ENCODE peak calls at places on chromosomes 12 and 14, in four cellular contexts. One of them, this sample, is unnamed.

GRCh38 chr12:113470871-113471618 is 626 bp downstream of the LHX5 start:
- DNase-seq in hepatocyte: no peak
- DNase-seq in fibroblast of mammary gland: no peak
- DNase-seq in choroid plexus epithelial cell: no peak
- DNase-seq in this sample: no peak

GRCh38 chr12:128817115-128818015 is 6.4 kb downstream of the SLC15A4 start:
- DNase-seq in choroid plexus epithelial cell: peak; percentile 80
- DNase-seq in hepatocyte: peak; percentile 40
- DNase-seq in fibroblast of mammary gland: peak; percentile 82
- DNase-seq in this sample: no peak

GRCh38 chr12:51090705-51091229 is 7.4 kb upstream of the CSRNP2 start:
- DNase-seq in choroid plexus epithelial cell: no peak
- DNase-seq in hepatocyte: no peak
- DNase-seq in fibroblast of mammary gland: no peak
- DNase-seq in this sample: no peak

GRCh38 chr12:9646794-9647622 is 22.5 kb upstream of the CLEC2D start:
- DNase-seq in choroid plexus epithelial cell: peak; percentile 48
- DNase-seq in hepatocyte: peak; percentile 30
- DNase-seq in fibroblast of mammary gland: peak; percentile 19
- DNase-seq in this sample: peak; percentile 25

GRCh38 chr12:15726757-15727112 is 62.5 kb downstream of the EPS8 start:
- DNase-seq in hepatocyte: no peak
- DNase-seq in choroid plexus epithelial cell: no peak
- DNase-seq in fibroblast of mammary gland: no peak
- DNase-seq in this sample: no peak

GRCh38 chr12:50387972-50388478 is 8.4 kb downstream of the FAM186A start:
- DNase-seq in fibroblast of mammary gland: no peak
- DNase-seq in choroid plexus epithelial cell: no peak
- DNase-seq in hepatocyte: no peak
- DNase-seq in this sample: peak; percentile 21

GRCh38 chr12:95764848-95765247 is 25.7 kb downstream of the NTN4 start:
- DNase-seq in choroid plexus epithelial cell: peak; percentile 24
- DNase-seq in hepatocyte: no peak
- DNase-seq in fibroblast of mammary gland: no peak
- DNase-seq in this sample: no peak

GRCh38 chr14:21525571-21525970 is 575 bp downstream of the SALL2 start:
- DNase-seq in fibroblast of mammary gland: peak; percentile 25
- DNase-seq in choroid plexus epithelial cell: peak; percentile 45
- DNase-seq in hepatocyte: peak; percentile 52
- DNase-seq in this sample: peak; percentile 37

GRCh38 chr12:12720637-12721250 is 3.6 kb downstream of the CDKN1B start:
- DNase-seq in choroid plexus epithelial cell: no peak
- DNase-seq in fibroblast of mammary gland: no peak
- DNase-seq in hepatocyte: no peak
- DNase-seq in this sample: no peak

GRCh38 chr14:59278111-59278510 is 89.6 kb downstream of the DAAM1 start:
- DNase-seq in fibroblast of mammary gland: peak; percentile 95
- DNase-seq in hepatocyte: peak; percentile 48
- DNase-seq in choroid plexus epithelial cell: peak; percentile 96
- DNase-seq in this sample: peak; percentile 85

GRCh38 chr12:68001486-68002466 is 12.5 kb downstream of the IFNG-AS1 start:
- DNase-seq in fibroblast of mammary gland: peak; percentile 40
- DNase-seq in hepatocyte: peak; percentile 23
- DNase-seq in choroid plexus epithelial cell: peak; percentile 53
- DNase-seq in this sample: peak; percentile 72

GRCh38 chr12:66776974-66777373 is 98.1 kb upstream of the GRIP1 start:
- DNase-seq in hepatocyte: no peak
- DNase-seq in fibroblast of mammary gland: no peak
- DNase-seq in choroid plexus epithelial cell: no peak
- DNase-seq in this sample: no peak

GRCh38 chr14:22450266-22450665 is 138.8 kb downstream of the DAD1 start:
- DNase-seq in hepatocyte: no peak
- DNase-seq in fibroblast of mammary gland: no peak
- DNase-seq in choroid plexus epithelial cell: no peak
- DNase-seq in this sample: no peak

GRCh38 chr14:31084385-31084784 is 58.2 kb upstream of the STRN3 start:
- DNase-seq in hepatocyte: no peak
- DNase-seq in choroid plexus epithelial cell: no peak
- DNase-seq in fibroblast of mammary gland: no peak
- DNase-seq in this sample: no peak

GRCh38 chr12:67592228-67593011 is 56.1 kb upstream of the DYRK2 start:
- DNase-seq in choroid plexus epithelial cell: peak; percentile 73
- DNase-seq in hepatocyte: peak; percentile 30
- DNase-seq in fibroblast of mammary gland: peak; percentile 80
- DNase-seq in this sample: peak; percentile 76

GRCh38 chr12:89514751-89515150 is 9.8 kb downstream of the GALNT4 start:
- DNase-seq in choroid plexus epithelial cell: no peak
- DNase-seq in fibroblast of mammary gland: no peak
- DNase-seq in hepatocyte: no peak
- DNase-seq in this sample: no peak

GRCh38 chr14:53032161-53032803 is 81.4 kb upstream of the FERMT2 start:
- DNase-seq in fibroblast of mammary gland: peak; percentile 86
- DNase-seq in hepatocyte: no peak
- DNase-seq in choroid plexus epithelial cell: peak; percentile 83
- DNase-seq in this sample: peak; percentile 91

GRCh38 chr14:94514351-94514750 is 5.1 kb upstream of the SERPINA12 start:
- DNase-seq in fibroblast of mammary gland: no peak
- DNase-seq in hepatocyte: no peak
- DNase-seq in choroid plexus epithelial cell: no peak
- DNase-seq in this sample: no peak

GRCh38 chr12:2891240-2892053 is 756 bp downstream of the TULP3 start:
- DNase-seq in choroid plexus epithelial cell: peak; percentile 62
- DNase-seq in hepatocyte: peak; percentile 73
- DNase-seq in fibroblast of mammary gland: peak; percentile 79
- DNase-seq in this sample: peak; percentile 76

GRCh38 chr12:7303230-7303629 is 642 bp upstream of the ACSM4 start:
- DNase-seq in fibroblast of mammary gland: peak; percentile 55
- DNase-seq in choroid plexus epithelial cell: peak; percentile 7
- DNase-seq in hepatocyte: no peak
- DNase-seq in this sample: no peak

GRCh38 chr14:65357091-65357490 is 55.4 kb upstream of the FUT8 start:
- DNase-seq in fibroblast of mammary gland: no peak
- DNase-seq in choroid plexus epithelial cell: no peak
- DNase-seq in hepatocyte: no peak
- DNase-seq in this sample: no peak

GRCh38 chr12:111532741-111533140 is 66.4 kb downstream of the ATXN2 start:
- DNase-seq in choroid plexus epithelial cell: peak; percentile 13
- DNase-seq in hepatocyte: no peak
- DNase-seq in fibroblast of mammary gland: no peak
- DNase-seq in this sample: peak; percentile 36

GRCh38 chr12:58963844-58964243 is 43.5 kb upstream of the LRIG3 start:
- DNase-seq in fibroblast of mammary gland: no peak
- DNase-seq in hepatocyte: no peak
- DNase-seq in choroid plexus epithelial cell: no peak
- DNase-seq in this sample: no peak

GRCh38 chr14:63512861-63513260 is 30.3 kb downstream of the PPP2R5E start:
- DNase-seq in fibroblast of mammary gland: no peak
- DNase-seq in hepatocyte: no peak
- DNase-seq in choroid plexus epithelial cell: no peak
- DNase-seq in this sample: no peak

GRCh38 chr14:59254911-59255545 is 66.6 kb downstream of the DAAM1 start:
- DNase-seq in hepatocyte: no peak
- DNase-seq in choroid plexus epithelial cell: peak; percentile 66
- DNase-seq in fibroblast of mammary gland: peak; percentile 50
- DNase-seq in this sample: peak; percentile 80

GRCh38 chr14:51396222-51396815 is 156.3 kb downstream of the TMX1 start:
- DNase-seq in fibroblast of mammary gland: peak; percentile 98
- DNase-seq in hepatocyte: no peak
- DNase-seq in choroid plexus epithelial cell: peak; percentile 97
- DNase-seq in this sample: peak; percentile 76
- H3K4me3 ChIP-seq in fibroblast of mammary gland: no peak overlapping the region
- H3K4me3 ChIP-seq in hepatocyte: no peak overlapping the region
- H3K4me3 ChIP-seq in choroid plexus epithelial cell: no peak overlapping the region
- H3K4me3 ChIP-seq in this sample: peak overlapping the region; percentile 23

GRCh38 chr12:46368138-46368537 is 4.4 kb downstream of the SLC38A2 start:
- DNase-seq in hepatocyte: no peak
- DNase-seq in choroid plexus epithelial cell: peak; percentile 37
- DNase-seq in fibroblast of mammary gland: no peak
- DNase-seq in this sample: peak; percentile 51
- H3K4me3 ChIP-seq in hepatocyte: peak overlapping the region; percentile 97
- H3K4me3 ChIP-seq in choroid plexus epithelial cell: peak overlapping the region; percentile 69
- H3K4me3 ChIP-seq in fibroblast of mammary gland: peak overlapping the region; percentile 98
- H3K4me3 ChIP-seq in this sample: peak overlapping the region; percentile 97

DNA sequence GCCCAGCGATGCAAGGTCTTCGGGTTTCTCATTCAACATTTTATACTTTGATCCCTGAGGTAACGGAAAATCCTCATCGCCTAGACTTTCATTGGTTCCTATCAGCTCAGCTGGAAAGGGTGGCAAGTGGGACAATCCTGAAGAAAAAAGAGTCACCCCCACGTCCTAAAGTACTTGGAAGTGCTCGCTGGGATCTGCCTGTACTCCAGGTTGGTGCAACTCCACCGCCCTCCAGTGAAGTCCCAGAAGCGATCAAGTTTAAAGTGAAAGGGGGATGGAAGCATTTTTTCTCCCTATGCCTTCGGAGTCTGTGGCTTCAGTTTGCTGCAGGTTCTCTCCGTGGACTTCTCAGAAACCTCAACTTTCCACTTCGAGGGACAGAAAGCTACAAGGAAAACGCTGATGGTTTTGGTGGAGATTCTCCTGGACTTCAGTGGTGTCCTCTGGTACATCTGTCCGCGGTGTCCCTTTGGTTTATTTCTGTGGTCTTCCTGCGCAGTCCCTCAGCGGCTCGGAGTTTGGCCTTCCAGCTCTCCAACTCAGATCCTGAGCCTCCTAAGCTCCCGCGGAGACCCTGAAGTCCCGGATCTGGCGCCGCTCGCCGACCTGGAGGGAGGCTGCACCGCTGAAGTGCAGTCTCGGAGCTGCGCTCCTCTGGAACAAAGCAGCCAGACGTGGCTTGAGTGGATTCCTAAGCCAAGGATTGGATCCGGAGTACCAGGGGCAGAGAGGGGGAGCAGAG is 1.7 kb upstream of the LRFN5 start:
- DNase-seq in choroid plexus epithelial cell: peak; percentile 87
- DNase-seq in hepatocyte: peak; percentile 87
- DNase-seq in fibroblast of mammary gland: peak; percentile 83
- DNase-seq in this sample: peak; percentile 70
- H3K4me3 ChIP-seq in choroid plexus epithelial cell: peak overlapping the region; percentile 70
- H3K4me3 ChIP-seq in hepatocyte: peak overlapping the region; percentile 93
- H3K4me3 ChIP-seq in fibroblast of mammary gland: peak overlapping the region; percentile 78
- H3K4me3 ChIP-seq in this sample: peak overlapping the region; percentile 85

GRCh38 chr12:61513499-61513898 is 746.7 kb upstream of the USP15 start:
- DNase-seq in hepatocyte: no peak
- DNase-seq in fibroblast of mammary gland: no peak
- DNase-seq in choroid plexus epithelial cell: no peak
- DNase-seq in this sample: no peak
- H3K4me3 ChIP-seq in hepatocyte: no peak overlapping the region
- H3K4me3 ChIP-seq in fibroblast of mammary gland: no peak overlapping the region
- H3K4me3 ChIP-seq in choroid plexus epithelial cell: no peak overlapping the region
- H3K4me3 ChIP-seq in this sample: no peak overlapping the region

GRCh38 chr14:91729756-91730155 is 2.1 kb downstream of the CATSPERB start:
- DNase-seq in hepatocyte: no peak
- DNase-seq in choroid plexus epithelial cell: no peak
- DNase-seq in fibroblast of mammary gland: peak; percentile 59
- DNase-seq in this sample: no peak

GRCh38 chr14:91728616-91729183 is 3.2 kb downstream of the CATSPERB start:
- DNase-seq in hepatocyte: no peak
- DNase-seq in fibroblast of mammary gland: peak; percentile 72
- DNase-seq in choroid plexus epithelial cell: no peak
- DNase-seq in this sample: no peak

GRCh38 chr14:91722386-91722785 is 9.5 kb downstream of the CATSPERB start:
- DNase-seq in choroid plexus epithelial cell: no peak
- DNase-seq in hepatocyte: no peak
- DNase-seq in fibroblast of mammary gland: peak; percentile 38
- DNase-seq in this sample: no peak

GRCh38 chr14:91731018-91731417 is 868 bp downstream of the CATSPERB start:
- DNase-seq in hepatocyte: no peak
- DNase-seq in choroid plexus epithelial cell: no peak
- DNase-seq in fibroblast of mammary gland: no peak
- DNase-seq in this sample: no peak

GRCh38 chr14:91727121-91727520 is 4.8 kb downstream of the CATSPERB start:
- DNase-seq in hepatocyte: no peak
- DNase-seq in fibroblast of mammary gland: peak; percentile 86
- DNase-seq in choroid plexus epithelial cell: no peak
- DNase-seq in this sample: no peak
- H3K4me3 ChIP-seq in hepatocyte: no peak overlapping the region
- H3K4me3 ChIP-seq in fibroblast of mammary gland: no peak overlapping the region
- H3K4me3 ChIP-seq in choroid plexus epithelial cell: no peak overlapping the region
- H3K4me3 ChIP-seq in this sample: peak overlapping the region; percentile 35

DNA sequence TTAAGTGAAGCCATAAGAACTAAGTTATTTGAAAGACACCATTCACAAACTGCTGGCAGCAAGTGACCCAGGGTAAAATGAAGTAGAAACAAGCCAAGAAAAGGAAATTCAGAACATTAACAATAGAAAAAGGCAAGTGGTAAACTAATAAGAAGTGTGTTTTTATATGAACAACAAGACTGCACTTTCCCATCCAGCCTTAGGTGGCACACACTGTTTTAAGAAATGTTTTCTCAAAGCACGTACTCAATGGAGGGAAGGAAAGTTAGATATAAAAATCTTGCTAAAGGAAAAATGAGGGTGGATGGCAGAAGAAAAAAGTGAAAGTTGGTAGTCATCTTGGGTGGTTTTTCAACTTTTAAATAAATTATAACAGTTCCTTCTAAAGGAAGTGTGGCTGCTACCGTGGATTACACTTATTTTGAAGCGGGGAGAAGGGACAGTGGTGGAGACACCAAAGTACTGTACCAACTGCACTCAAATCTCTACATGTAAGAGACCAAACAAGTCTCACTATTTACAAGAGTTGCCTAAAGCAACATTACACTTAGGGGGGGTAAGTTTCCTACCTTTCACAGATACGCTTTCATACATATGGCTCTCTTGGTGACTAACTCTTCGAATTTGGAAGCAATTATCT is 58.8 kb downstream of the SEL1L start:
- DNase-seq in choroid plexus epithelial cell: no peak
- DNase-seq in hepatocyte: no peak
- DNase-seq in fibroblast of mammary gland: no peak
- DNase-seq in this sample: no peak
- H3K4me3 ChIP-seq in choroid plexus epithelial cell: no peak overlapping the region
- H3K4me3 ChIP-seq in hepatocyte: no peak overlapping the region
- H3K4me3 ChIP-seq in fibroblast of mammary gland: no peak overlapping the region
- H3K4me3 ChIP-seq in this sample: no peak overlapping the region

DNA sequence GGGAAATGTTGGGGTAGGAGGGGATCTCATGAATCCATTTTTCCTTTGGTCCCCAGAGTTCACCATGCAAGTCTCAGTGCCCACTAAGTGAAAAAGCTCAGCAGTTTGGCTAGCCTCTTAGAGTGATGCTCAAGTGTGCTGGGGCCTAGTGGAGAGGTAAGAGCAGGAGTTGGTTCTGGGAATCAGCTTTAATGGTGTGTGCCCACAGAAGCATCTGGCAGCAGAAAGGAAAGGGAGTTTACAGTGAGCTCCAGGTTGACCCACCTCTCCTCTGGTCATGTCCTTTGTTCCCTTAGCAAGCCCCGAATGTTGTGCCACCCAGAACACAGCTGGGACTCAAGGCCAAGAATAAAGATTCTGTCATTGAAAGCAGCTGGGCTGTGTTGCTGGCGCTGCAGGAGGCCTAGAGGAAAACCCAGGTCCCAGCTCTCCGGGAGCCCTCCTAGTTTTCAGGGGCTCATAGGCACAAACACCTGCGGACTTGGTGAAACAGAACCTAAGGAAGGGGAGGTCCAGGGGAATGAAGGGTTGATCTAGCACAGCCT is 320.8 kb downstream of the ZFP36L1 start:
- DNase-seq in fibroblast of mammary gland: no peak
- DNase-seq in hepatocyte: no peak
- DNase-seq in choroid plexus epithelial cell: no peak
- DNase-seq in this sample: no peak
- H3K4me3 ChIP-seq in fibroblast of mammary gland: no peak overlapping the region
- H3K4me3 ChIP-seq in hepatocyte: no peak overlapping the region
- H3K4me3 ChIP-seq in choroid plexus epithelial cell: no peak overlapping the region
- H3K4me3 ChIP-seq in this sample: no peak overlapping the region